ENCODE peak calls at places on chromosomes 3 and 15, in six cellular contexts. N, D, O, B, M and G are unnamed samples.

GRCh38 chr3:71006810-71007785 is 576.4 kb downstream of the FOXP1 start:
- DNase-seq in N (no peak), D (peak), O (peak), B (no peak), M (no peak), G (no peak)

GRCh38 chr3:127449489-127450212 is 140.9 kb downstream of the TPRA1 start:
- DNase-seq in N (no peak), D (no peak), O (no peak), B (no peak), M (no peak), G (no peak)

GRCh38 chr3:187955076-187955952 is 198.6 kb upstream of the LPP start:
- DNase-seq in N (no peak), D (no peak), O (peak), B (no peak), M (no peak), G (peak)

GRCh38 chr3:70065666-70066253 is 66.2 kb downstream of the SAMMSON start:
- DNase-seq in N (no peak), D (peak), O (peak), B (no peak), M (no peak), G (no peak)

GRCh38 chr3:138935864-138936762 is 10.8 kb downstream of the FOXL2 start:
- DNase-seq in N (no peak), D (peak), O (peak), B (peak), M (peak), G (peak)

GRCh38 chr3:99859855-99860254 is 42.2 kb downstream of the CMSS1 start:
- DNase-seq in N (no peak), D (no peak), O (peak), B (no peak), M (no peak), G (no peak)

GRCh38 chr3:138082992-138083386 is 32.4 kb downstream of the DZIP1L start:
- DNase-seq in N (no peak), D (no peak), O (no peak), B (no peak), M (no peak), G (no peak)

GRCh38 chr3:28150465-28151206 is 90.8 kb upstream of the CMC1 start:
- DNase-seq in N (no peak), D (no peak), O (no peak), B (no peak), M (no peak), G (peak)

GRCh38 chr15:41574158-41574557 is 15.1 kb downstream of the TYRO3 start:
- DNase-seq in N (no peak), D (no peak), O (no peak), B (no peak), M (no peak), G (no peak)

GRCh38 chr15:42608110-42608531 is 32.7 kb downstream of the STARD9 start:
- DNase-seq in N (no peak), D (no peak), O (no peak), B (no peak), M (no peak), G (no peak)

GRCh38 chr3:119357190-119357589 is 63.0 kb downstream of the ARHGAP31 start:
- DNase-seq in N (no peak), D (no peak), O (peak), B (no peak), M (no peak), G (no peak)

GRCh38 chr15:41849861-41850260 is 11.2 kb downstream of the PLA2G4B start:
- DNase-seq in N (no peak), D (no peak), O (no peak), B (no peak), M (no peak), G (no peak)

GRCh38 chr3:191882289-191882688 is 421.3 kb downstream of the PYDC2 start:
- DNase-seq in N (no peak), D (no peak), O (no peak), B (no peak), M (no peak), G (no peak)

GRCh38 chr3:32246079-32246675 is 7.7 kb downstream of the CMTM8 start:
- DNase-seq in N (no peak), D (no peak), O (no peak), B (no peak), M (no peak), G (no peak)